ENCODE peak calls at places on chromosomes 11 and 22, in four cellular contexts. L, T, E and Q are unnamed samples.

GRCh38 chr11:112165049-112165448 is 1.2 kb upstream of the IL18 start:
- DNase-seq in L (no peak), T (no peak), E (no peak), Q (no peak)

GRCh38 chr11:13448876-13449275 is 14.1 kb downstream of the BTBD10 start:
- DNase-seq in L (peak), T (no peak), E (peak), Q (no peak)

GRCh38 chr11:95652002-95652472 is 137.5 kb downstream of the FAM76B start:
- DNase-seq in L (no peak), T (no peak), E (no peak), Q (no peak)

GRCh38 chr22:33932997-33933396 is 12.7 kb upstream of the LARGE1 start:
- DNase-seq in L (no peak), T (no peak), E (no peak), Q (no peak)

GRCh38 chr11:106238704-106239360 is 161.4 kb downstream of the AASDHPPT start:
- DNase-seq in L (peak), T (no peak), E (no peak), Q (no peak)

GRCh38 chr22:48438791-48439559 is 1388.7 kb downstream of the BRD1 start:
- DNase-seq in L (no peak), T (no peak), E (no peak), Q (no peak)

GRCh38 chr22:48368975-48369525 is 1458.6 kb downstream of the BRD1 start:
- DNase-seq in L (no peak), T (peak), E (no peak), Q (no peak)

GRCh38 chr11:9651899-9652748 is 11.8 kb upstream of the SWAP70 start:
- DNase-seq in L (no peak), T (no peak), E (no peak), Q (no peak)

GRCh38 chr11:15616130-15617105 is 501.7 kb downstream of the INSC start:
- DNase-seq in L (no peak), T (no peak), E (no peak), Q (no peak)

GRCh38 chr11:118001494-118001971 is 15.3 kb downstream of the IL10RA start:
- DNase-seq in L (no peak), T (no peak), E (no peak), Q (no peak)

GRCh38 chr11:36253238-36253637 is 36.0 kb downstream of the COMMD9 start:
- DNase-seq in L (peak), T (no peak), E (no peak), Q (no peak)

GRCh38 chr22:43848366-43849171 is 13.7 kb downstream of the SULT4A1 start:
- DNase-seq in L (peak), T (peak), E (no peak), Q (no peak)

GRCh38 chr11:7143908-7144307 is 55.1 kb downstream of the RBMXL2 start:
- DNase-seq in L (peak), T (no peak), E (no peak), Q (no peak)

GRCh38 chr11:8872017-8872416 is 39.0 kb upstream of the AKIP1 start:
- DNase-seq in L (no peak), T (no peak), E (no peak), Q (no peak)

GRCh38 chr11:119093951-119094815 is 7.5 kb downstream of the DPAGT1 start:
- DNase-seq in L (peak), T (peak), E (peak), Q (peak)

GRCh38 chr11:96391698-96392307 is 2.0 kb downstream of the JRKL start:
- DNase-seq in L (no peak), T (no peak), E (no peak), Q (no peak)

GRCh38 chr11:108887436-108888238 is 222.8 kb downstream of the DDX10 start:
- DNase-seq in L (no peak), T (no peak), E (no peak), Q (no peak)

GRCh38 chr22:44363214-44363979 is 50.6 kb upstream of the SHISAL1 start:
- DNase-seq in L (peak), T (no peak), E (peak), Q (no peak)

GRCh38 chr11:76639621-76640020 is 30.9 kb downstream of the LRRC32 start:
- DNase-seq in L (no peak), T (no peak), E (no peak), Q (no peak)

GRCh38 chr11:36478700-36479329 is 31.3 kb downstream of the TRAF6 start:
- DNase-seq in L (peak), T (peak), E (no peak), Q (peak)

GRCh38 chr11:94513091-94513490 is 830 bp downstream of the C11orf97 start:
- DNase-seq in L (no peak), T (no peak), E (no peak), Q (no peak)

GRCh38 chr11:66619080-66619554 is 2.7 kb downstream of the RBM14 start:
- DNase-seq in L (peak), T (no peak), E (no peak), Q (peak)

GRCh38 chr11:66981976-66982578 is 7.0 kb downstream of the C11orf86 start:
- DNase-seq in L (peak), T (no peak), E (peak), Q (peak)

GRCh38 chr22:26109686-26110315 is 59.5 kb upstream of the SEZ6L start:
- DNase-seq in L (no peak), T (no peak), E (no peak), Q (no peak)

GRCh38 chr11:102279641-102280170 is 37.6 kb upstream of the BIRC3 start:
- DNase-seq in L (peak), T (peak), E (no peak), Q (no peak)

GRCh38 chr11:30131535-30131934 is 99.3 kb upstream of the FSHB start:
- DNase-seq in L (no peak), T (no peak), E (no peak), Q (no peak)

GRCh38 chr11:82979824-82980223 is 78.3 kb downstream of the DDIAS start:
- DNase-seq in L (no peak), T (no peak), E (no peak), Q (no peak)

GRCh38 chr22:46070215-46070721 is 80.1 kb upstream of the PPARA start:
- DNase-seq in L (peak), T (peak), E (peak), Q (peak)

GRCh38 chr22:46069518-46070214 is 80.7 kb upstream of the PPARA start:
- DNase-seq in L (peak), T (no peak), E (peak), Q (no peak)

GRCh38 chr22:46067159-46068111 is 82.9 kb upstream of the PPARA start:
- DNase-seq in L (peak), T (no peak), E (peak), Q (no peak)

GRCh38 chr22:46068176-46068907 is 82.0 kb upstream of the PPARA start:
- DNase-seq in L (no peak), T (no peak), E (no peak), Q (no peak)

DNA sequence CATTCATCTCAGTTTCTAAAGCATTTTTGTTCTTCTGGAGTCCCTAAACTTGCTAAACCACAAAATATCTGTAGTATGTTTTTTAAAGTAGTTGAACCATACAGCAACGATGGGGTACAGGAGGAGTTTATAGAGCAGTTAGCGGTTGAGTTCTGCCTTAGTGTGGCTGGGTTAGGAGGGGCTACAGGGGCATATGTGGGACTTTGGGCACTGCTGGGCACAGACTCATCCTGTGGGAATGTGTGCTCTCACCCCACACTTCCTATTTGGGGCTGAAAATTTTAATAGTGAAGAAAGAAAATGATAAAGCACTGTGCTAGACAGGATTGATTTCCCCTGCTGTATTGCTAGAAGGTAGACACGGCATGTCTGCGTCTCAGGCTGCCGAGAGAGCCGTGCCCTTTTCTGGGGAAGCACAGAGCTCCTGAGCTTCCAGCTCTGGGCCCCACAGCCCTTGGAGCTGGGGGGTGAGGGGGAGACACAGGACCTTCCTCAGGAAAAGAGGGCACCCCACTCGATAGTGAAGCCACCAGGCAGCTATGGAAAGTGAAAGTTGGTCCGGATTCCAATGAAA is 81.3 kb upstream of the PPARA start:
- DNase-seq in L (peak), T (no peak), E (peak), Q (no peak)
- H3K4me3 ChIP-seq in L (peak), T (no peak), E (peak), Q (peak)

GRCh38 chr11:12285811-12286222 is 91.6 kb upstream of the PARVA start:
- DNase-seq in L (no peak), T (no peak), E (no peak), Q (no peak)

GRCh38 chr11:12286606-12287005 is 90.8 kb upstream of the PARVA start:
- DNase-seq in L (no peak), T (no peak), E (no peak), Q (no peak)

GRCh38 chr11:12287374-12288211 is 89.8 kb upstream of the PARVA start:
- DNase-seq in L (peak), T (peak), E (peak), Q (no peak)

GRCh38 chr11:12288212-12288933 is 89.0 kb upstream of the PARVA start:
- DNase-seq in L (peak), T (peak), E (peak), Q (peak)

DNA sequence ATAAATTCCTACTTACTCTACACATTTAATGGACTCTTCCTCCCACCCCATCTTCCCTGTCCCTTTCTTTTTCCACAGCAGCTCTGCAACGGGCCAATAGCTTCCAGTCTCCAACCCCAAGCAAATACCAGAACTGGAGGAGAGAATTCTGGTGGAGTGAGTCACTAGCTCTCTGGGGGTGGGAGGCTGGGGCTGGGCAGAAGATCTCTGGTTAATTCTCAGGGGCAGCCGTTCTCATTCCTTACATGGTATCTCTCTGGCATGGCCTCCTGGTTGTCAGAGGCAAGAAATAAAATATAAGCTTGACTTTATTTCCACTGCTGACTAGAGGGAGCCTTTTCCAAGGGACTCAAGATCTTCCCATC is 90.4 kb upstream of the PARVA start:
- DNase-seq in L (peak), T (no peak), E (peak), Q (no peak)
- H3K4me3 ChIP-seq in L (peak), T (no peak), E (no peak), Q (no peak)

GRCh38 chr11:17014321-17014773 is at the start of gene PLEKHA7:
- DNase-seq in L (no peak), T (peak), E (no peak), Q (no peak)
- H3K4me3 ChIP-seq in L (no peak), T (peak), E (peak), Q (peak)

GRCh38 chr11:125407046-125407445 is 89.0 kb downstream of the FEZ1 start:
- DNase-seq in L (no peak), T (no peak), E (no peak), Q (no peak)

GRCh38 chr11:125404811-125405481 is 91.1 kb downstream of the FEZ1 start:
- DNase-seq in L (peak), T (peak), E (peak), Q (peak)

GRCh38 chr11:125412177-125412496 is 83.9 kb downstream of the FEZ1 start:
- DNase-seq in L (no peak), T (no peak), E (no peak), Q (no peak)

GRCh38 chr11:125410091-125410490 is 86.0 kb downstream of the FEZ1 start:
- DNase-seq in L (no peak), T (peak), E (no peak), Q (no peak)

GRCh38 chr11:125408281-125408680 is 87.8 kb downstream of the FEZ1 start:
- DNase-seq in L (no peak), T (no peak), E (peak), Q (no peak)
- H3K4me3 ChIP-seq in L (no peak), T (no peak), E (no peak), Q (no peak)

GRCh38 chr11:10805741-10806140 is 3.0 kb downstream of the EIF4G2 start:
- DNase-seq in L (no peak), T (no peak), E (no peak), Q (no peak)
- H3K4me3 ChIP-seq in L (no peak), T (no peak), E (no peak), Q (no peak)

GRCh38 chr11:35127619-35128018 is 11.4 kb upstream of the CD44 start:
- DNase-seq in L (no peak), T (no peak), E (no peak), Q (no peak)

GRCh38 chr11:35121326-35121865 is 17.6 kb upstream of the CD44 start:
- DNase-seq in L (no peak), T (no peak), E (no peak), Q (no peak)

GRCh38 chr11:35122308-35122707 is 16.7 kb upstream of the CD44 start:
- DNase-seq in L (no peak), T (no peak), E (no peak), Q (peak)

GRCh38 chr11:35126879-35127576 is 11.9 kb upstream of the CD44 start:
- DNase-seq in L (no peak), T (no peak), E (no peak), Q (no peak)

GRCh38 chr11:35126000-35126878 is 12.7 kb upstream of the CD44 start:
- DNase-seq in L (no peak), T (no peak), E (no peak), Q (no peak)
- H3K4me3 ChIP-seq in L (no peak), T (no peak), E (no peak), Q (peak)

GRCh38 chr11:3057069-3057963 is at the start of gene CARS1:
- DNase-seq in L (peak), T (peak), E (peak), Q (peak)

GRCh38 chr11:3058753-3059664 is 1.8 kb upstream of the CARS1 start:
- DNase-seq in L (peak), T (peak), E (no peak), Q (no peak)

GRCh38 chr11:3052567-3052966 is 4.7 kb downstream of the CARS1 start:
- DNase-seq in L (no peak), T (no peak), E (no peak), Q (no peak)

GRCh38 chr11:3056296-3057068 is 741 bp downstream of the CARS1 start:
- DNase-seq in L (no peak), T (peak), E (no peak), Q (no peak)

DNA sequence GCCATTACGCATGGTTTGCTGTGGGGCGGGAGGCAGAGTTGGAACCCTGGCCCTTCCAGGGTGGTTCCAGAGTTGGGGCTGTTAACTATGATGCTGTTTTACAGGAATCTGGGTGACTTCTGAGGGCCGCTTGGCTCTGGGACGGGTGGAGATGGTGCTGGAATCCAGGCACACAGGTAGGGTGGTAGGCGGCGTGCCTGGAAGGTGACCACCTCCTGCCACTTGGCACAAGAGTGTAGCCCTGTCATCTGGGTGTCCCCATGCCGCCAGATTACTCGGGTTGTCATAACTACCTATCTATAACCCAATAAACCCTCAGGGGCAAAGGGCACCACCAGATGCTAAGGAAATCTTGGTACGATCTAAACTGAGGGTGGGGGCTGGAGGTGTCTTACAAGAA is 1.3 kb downstream of the CARS1 start:
- DNase-seq in L (no peak), T (no peak), E (no peak), Q (no peak)
- H3K4me3 ChIP-seq in L (peak), T (peak), E (no peak), Q (peak)

GRCh38 chr22:41687901-41688364 is 734 bp downstream of the SNU13 start:
- DNase-seq in L (peak), T (peak), E (no peak), Q (no peak)
- H3K4me3 ChIP-seq in L (peak), T (peak), E (peak), Q (peak)

GRCh38 chr22:37147186-37147990 is 2.3 kb downstream of the IL2RB start:
- DNase-seq in L (no peak), T (no peak), E (no peak), Q (no peak)
- H3K4me3 ChIP-seq in L (no peak), T (no peak), E (no peak), Q (peak)

GRCh38 chr22:39907605-39908097 is 6.8 kb downstream of the GRAP2 start:
- DNase-seq in L (no peak), T (no peak), E (no peak), Q (no peak)
- H3K4me3 ChIP-seq in L (no peak), T (no peak), E (no peak), Q (peak)